ENCODE peak calls at places on chromosomes 12 and 14, in seven cellular contexts. One of them, this sample, is unnamed.

GRCh38 chr14:55864890-55865655 is 253.1 kb upstream of the PELI2 start:
- DNase-seq in breast epithelium: no peak
- DNase-seq in suprapubic skin: no peak
- DNase-seq in HCT116: no peak
- DNase-seq in spleen: no peak
- DNase-seq in endothelial cell of umbilical vein: no peak
- DNase-seq in stomach: no peak
- DNase-seq in this sample: no peak

GRCh38 chr12:105775351-105775750 is 363.4 kb downstream of the NUAK1 start:
- DNase-seq in endothelial cell of umbilical vein: peak
- DNase-seq in spleen: no peak
- DNase-seq in suprapubic skin: no peak
- DNase-seq in stomach: no peak
- DNase-seq in breast epithelium: no peak
- DNase-seq in HCT116: no peak
- DNase-seq in this sample: no peak

GRCh38 chr12:89707623-89707991 is 1.0 kb downstream of the ATP2B1 start:
- DNase-seq in stomach: no peak
- DNase-seq in suprapubic skin: peak
- DNase-seq in spleen: peak
- DNase-seq in endothelial cell of umbilical vein: peak
- DNase-seq in breast epithelium: no peak
- DNase-seq in HCT116: no peak
- DNase-seq in this sample: peak

GRCh38 chr12:15584366-15585041 is 204.7 kb downstream of the EPS8 start:
- DNase-seq in stomach: no peak
- DNase-seq in spleen: no peak
- DNase-seq in endothelial cell of umbilical vein: peak
- DNase-seq in HCT116: peak
- DNase-seq in suprapubic skin: no peak
- DNase-seq in breast epithelium: no peak
- DNase-seq in this sample: no peak

GRCh38 chr14:65092340-65092739 is 10.0 kb downstream of the MAX start:
- DNase-seq in breast epithelium: no peak
- DNase-seq in spleen: no peak
- DNase-seq in suprapubic skin: no peak
- DNase-seq in HCT116: no peak
- DNase-seq in endothelial cell of umbilical vein: no peak
- DNase-seq in stomach: no peak
- DNase-seq in this sample: no peak

GRCh38 chr12:92784795-92785562 is 82.2 kb downstream of the PLEKHG7 start:
- DNase-seq in HCT116: peak
- DNase-seq in spleen: no peak
- DNase-seq in breast epithelium: no peak
- DNase-seq in endothelial cell of umbilical vein: peak
- DNase-seq in stomach: no peak
- DNase-seq in suprapubic skin: no peak
- DNase-seq in this sample: no peak

GRCh38 chr14:95021588-95021987 is 135.7 kb downstream of the DICER1 start:
- DNase-seq in breast epithelium: no peak
- DNase-seq in stomach: no peak
- DNase-seq in suprapubic skin: no peak
- DNase-seq in spleen: no peak
- DNase-seq in HCT116: no peak
- DNase-seq in endothelial cell of umbilical vein: no peak
- DNase-seq in this sample: no peak

GRCh38 chr12:8992086-8992409 is 2.7 kb downstream of the KLRG1 start:
- DNase-seq in stomach: no peak
- DNase-seq in suprapubic skin: no peak
- DNase-seq in HCT116: no peak
- DNase-seq in endothelial cell of umbilical vein: no peak
- DNase-seq in breast epithelium: no peak
- DNase-seq in spleen: no peak
- DNase-seq in this sample: no peak

GRCh38 chr12:101881228-101881627 is 3.8 kb downstream of the DRAM1 start:
- DNase-seq in suprapubic skin: no peak
- DNase-seq in HCT116: no peak
- DNase-seq in endothelial cell of umbilical vein: no peak
- DNase-seq in stomach: no peak
- DNase-seq in breast epithelium: no peak
- DNase-seq in spleen: no peak
- DNase-seq in this sample: no peak

GRCh38 chr12:90366286-90366685 is 588.7 kb downstream of the CCER1 start:
- DNase-seq in endothelial cell of umbilical vein: peak
- DNase-seq in suprapubic skin: no peak
- DNase-seq in HCT116: no peak
- DNase-seq in spleen: no peak
- DNase-seq in breast epithelium: no peak
- DNase-seq in stomach: no peak
- DNase-seq in this sample: no peak

GRCh38 chr12:118984206-118984943 is 3.0 kb downstream of the SRRM4 start:
- DNase-seq in HCT116: no peak
- DNase-seq in spleen: no peak
- DNase-seq in endothelial cell of umbilical vein: no peak
- DNase-seq in breast epithelium: no peak
- DNase-seq in suprapubic skin: no peak
- DNase-seq in stomach: no peak
- DNase-seq in this sample: no peak

GRCh38 chr12:62744551-62744950 is 190.4 kb downstream of the PPM1H start:
- DNase-seq in breast epithelium: no peak
- DNase-seq in stomach: no peak
- DNase-seq in spleen: peak
- DNase-seq in endothelial cell of umbilical vein: no peak
- DNase-seq in suprapubic skin: no peak
- DNase-seq in HCT116: no peak
- DNase-seq in this sample: no peak

GRCh38 chr12:107558141-107558815 is 127.3 kb upstream of the PWP1 start:
- DNase-seq in suprapubic skin: no peak
- DNase-seq in stomach: no peak
- DNase-seq in HCT116: no peak
- DNase-seq in endothelial cell of umbilical vein: no peak
- DNase-seq in breast epithelium: no peak
- DNase-seq in spleen: no peak
- DNase-seq in this sample: no peak

GRCh38 chr14:58922211-58922940 is 266.1 kb upstream of the DAAM1 start:
- DNase-seq in breast epithelium: no peak
- DNase-seq in spleen: no peak
- DNase-seq in HCT116: no peak
- DNase-seq in stomach: no peak
- DNase-seq in endothelial cell of umbilical vein: no peak
- DNase-seq in suprapubic skin: no peak
- DNase-seq in this sample: no peak

GRCh38 chr14:75905505-75905904 is 76.3 kb downstream of the TGFB3 start:
- DNase-seq in breast epithelium: peak
- DNase-seq in HCT116: no peak
- DNase-seq in suprapubic skin: no peak
- DNase-seq in stomach: peak
- DNase-seq in spleen: no peak
- DNase-seq in endothelial cell of umbilical vein: peak
- DNase-seq in this sample: peak

GRCh38 chr14:35340616-35341453 is 48.7 kb downstream of the PSMA6 start:
- DNase-seq in endothelial cell of umbilical vein: no peak
- DNase-seq in suprapubic skin: no peak
- DNase-seq in spleen: no peak
- DNase-seq in breast epithelium: no peak
- DNase-seq in stomach: no peak
- DNase-seq in HCT116: no peak
- DNase-seq in this sample: no peak

GRCh38 chr14:33805593-33805992 is 145.3 kb downstream of the EGLN3 start:
- DNase-seq in stomach: no peak
- DNase-seq in suprapubic skin: no peak
- DNase-seq in endothelial cell of umbilical vein: no peak
- DNase-seq in breast epithelium: no peak
- DNase-seq in spleen: no peak
- DNase-seq in HCT116: no peak
- DNase-seq in this sample: no peak

GRCh38 chr14:38210587-38211257 is 3.0 kb downstream of the SSTR1 start:
- DNase-seq in endothelial cell of umbilical vein: peak
- DNase-seq in stomach: peak
- DNase-seq in breast epithelium: no peak
- DNase-seq in suprapubic skin: no peak
- DNase-seq in spleen: no peak
- DNase-seq in HCT116: no peak
- DNase-seq in this sample: no peak

GRCh38 chr12:92538970-92539749 is 163.6 kb upstream of the PLEKHG7 start:
- DNase-seq in endothelial cell of umbilical vein: peak
- DNase-seq in suprapubic skin: no peak
- DNase-seq in stomach: no peak
- DNase-seq in spleen: no peak
- DNase-seq in breast epithelium: no peak
- DNase-seq in HCT116: peak
- DNase-seq in this sample: no peak

GRCh38 chr12:9244894-9245293 is 36.7 kb upstream of the PZP start:
- DNase-seq in stomach: no peak
- DNase-seq in endothelial cell of umbilical vein: no peak
- DNase-seq in HCT116: no peak
- DNase-seq in spleen: no peak
- DNase-seq in breast epithelium: peak
- DNase-seq in suprapubic skin: no peak
- DNase-seq in this sample: no peak

GRCh38 chr14:29927596-29928341 is at the start of gene PRKD1:
- DNase-seq in HCT116: no peak
- DNase-seq in endothelial cell of umbilical vein: peak
- DNase-seq in stomach: peak
- DNase-seq in breast epithelium: no peak
- DNase-seq in suprapubic skin: no peak
- DNase-seq in spleen: peak
- DNase-seq in this sample: peak

GRCh38 chr12:114668151-114668891 is 15.7 kb downstream of the TBX3 start:
- DNase-seq in HCT116: peak
- DNase-seq in breast epithelium: peak
- DNase-seq in stomach: peak
- DNase-seq in endothelial cell of umbilical vein: peak
- DNase-seq in suprapubic skin: peak
- DNase-seq in spleen: peak
- DNase-seq in this sample: peak

GRCh38 chr14:104770851-104771272 is 17.9 kb downstream of the SIVA1 start:
- DNase-seq in suprapubic skin: no peak
- DNase-seq in breast epithelium: no peak
- DNase-seq in spleen: no peak
- DNase-seq in endothelial cell of umbilical vein: no peak
- DNase-seq in stomach: no peak
- DNase-seq in HCT116: no peak
- DNase-seq in this sample: no peak

GRCh38 chr14:61460853-61461611 is 139.7 kb downstream of the PRKCH start:
- DNase-seq in breast epithelium: no peak
- DNase-seq in suprapubic skin: no peak
- DNase-seq in endothelial cell of umbilical vein: peak
- DNase-seq in stomach: no peak
- DNase-seq in HCT116: no peak
- DNase-seq in spleen: no peak
- DNase-seq in this sample: no peak

GRCh38 chr12:120267736-120268135 is 2.2 kb upstream of the PXN start:
- DNase-seq in endothelial cell of umbilical vein: peak
- DNase-seq in HCT116: no peak
- DNase-seq in stomach: no peak
- DNase-seq in spleen: no peak
- DNase-seq in breast epithelium: no peak
- DNase-seq in suprapubic skin: no peak
- DNase-seq in this sample: peak

GRCh38 chr14:101506211-101506920 is 54.9 kb upstream of the DIO3 start:
- DNase-seq in breast epithelium: no peak
- DNase-seq in endothelial cell of umbilical vein: no peak
- DNase-seq in HCT116: no peak
- DNase-seq in suprapubic skin: peak
- DNase-seq in spleen: peak
- DNase-seq in stomach: peak
- DNase-seq in this sample: peak

GRCh38 chr12:90690120-90690519 is 264.9 kb downstream of the CCER1 start:
- DNase-seq in stomach: no peak
- DNase-seq in HCT116: no peak
- DNase-seq in spleen: no peak
- DNase-seq in breast epithelium: no peak
- DNase-seq in endothelial cell of umbilical vein: no peak
- DNase-seq in suprapubic skin: no peak
- DNase-seq in this sample: no peak

GRCh38 chr12:117498256-117498655 is 136.8 kb upstream of the NOS1 start:
- DNase-seq in HCT116: no peak
- DNase-seq in spleen: no peak
- DNase-seq in breast epithelium: no peak
- DNase-seq in suprapubic skin: no peak
- DNase-seq in endothelial cell of umbilical vein: no peak
- DNase-seq in stomach: no peak
- DNase-seq in this sample: no peak

GRCh38 chr12:67788118-67788517 is 139.6 kb downstream of the DYRK2 start:
- DNase-seq in HCT116: no peak
- DNase-seq in endothelial cell of umbilical vein: no peak
- DNase-seq in spleen: no peak
- DNase-seq in stomach: no peak
- DNase-seq in breast epithelium: no peak
- DNase-seq in suprapubic skin: no peak
- DNase-seq in this sample: no peak

GRCh38 chr12:32151081-32151480 is 44.4 kb downstream of the BICD1 start:
- DNase-seq in endothelial cell of umbilical vein: no peak
- DNase-seq in breast epithelium: no peak
- DNase-seq in suprapubic skin: no peak
- DNase-seq in spleen: no peak
- DNase-seq in HCT116: no peak
- DNase-seq in stomach: no peak
- DNase-seq in this sample: no peak
- TF ChIP-seq CTCF in endothelial cell of umbilical vein: no peak
- TF ChIP-seq CTCF in breast epithelium: no peak
- TF ChIP-seq CTCF in suprapubic skin: no peak
- TF ChIP-seq CTCF in spleen: no peak
- TF ChIP-seq CTCF in HCT116: no peak
- TF ChIP-seq CTCF in stomach: no peak
- TF ChIP-seq CTCF in this sample: no peak

GRCh38 chr14:68794856-68795601 is 2.2 kb upstream of the ZFP36L1 start:
- DNase-seq in HCT116: no peak
- DNase-seq in suprapubic skin: peak
- DNase-seq in spleen: peak
- DNase-seq in endothelial cell of umbilical vein: peak
- DNase-seq in stomach: peak
- DNase-seq in breast epithelium: peak
- DNase-seq in this sample: peak
- TF ChIP-seq POLR2A in HCT116: peak
- TF ChIP-seq POLR2A in suprapubic skin: peak
- TF ChIP-seq POLR2A in spleen: no peak
- TF ChIP-seq POLR2A in endothelial cell of umbilical vein: no peak
- TF ChIP-seq POLR2A in stomach: no peak
- TF ChIP-seq POLR2A in breast epithelium: no peak
- TF ChIP-seq POLR2A in this sample: no peak

GRCh38 chr12:6904280-6905276 is at the start of gene LRRC23:
- DNase-seq in spleen: peak
- DNase-seq in suprapubic skin: peak
- DNase-seq in breast epithelium: peak
- DNase-seq in stomach: peak
- DNase-seq in HCT116: peak
- DNase-seq in endothelial cell of umbilical vein: peak
- DNase-seq in this sample: peak
- TF ChIP-seq POLR2AphosphoS5 in spleen: peak
- TF ChIP-seq POLR2AphosphoS5 in suprapubic skin: no peak
- TF ChIP-seq POLR2AphosphoS5 in breast epithelium: peak
- TF ChIP-seq POLR2AphosphoS5 in stomach: peak
- TF ChIP-seq POLR2AphosphoS5 in HCT116: peak
- TF ChIP-seq POLR2AphosphoS5 in endothelial cell of umbilical vein: no peak
- TF ChIP-seq POLR2AphosphoS5 in this sample: peak

DNA sequence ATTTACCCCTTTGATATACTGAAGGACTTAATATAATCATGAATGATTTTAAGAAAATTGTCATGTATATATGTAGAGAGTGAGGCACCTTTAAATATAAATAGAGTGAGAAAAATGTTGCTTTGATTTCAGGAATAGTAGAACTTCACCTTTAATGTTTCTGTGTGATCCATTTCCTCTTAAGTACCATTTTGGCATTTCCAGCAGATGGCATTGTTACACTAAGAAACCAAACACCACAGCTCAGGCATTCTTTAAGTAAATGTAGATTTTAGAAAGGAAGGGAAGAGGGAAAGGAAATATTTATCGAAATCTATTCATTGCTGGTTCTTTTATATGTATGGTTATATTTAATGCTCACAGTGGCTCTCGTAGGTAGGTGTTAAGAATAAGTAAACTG is 556.7 kb upstream of the FBXO33 start:
- DNase-seq in breast epithelium: no peak
- DNase-seq in HCT116: peak
- DNase-seq in endothelial cell of umbilical vein: no peak
- DNase-seq in spleen: no peak
- DNase-seq in stomach: no peak
- DNase-seq in suprapubic skin: no peak
- DNase-seq in this sample: no peak
- TF ChIP-seq CTCF in breast epithelium: peak
- TF ChIP-seq CTCF in HCT116: peak
- TF ChIP-seq CTCF in endothelial cell of umbilical vein: no peak
- TF ChIP-seq CTCF in spleen: no peak
- TF ChIP-seq CTCF in stomach: no peak
- TF ChIP-seq CTCF in suprapubic skin: no peak
- TF ChIP-seq CTCF in this sample: no peak

This sample was measured in transverse colon.